ENCODE peak calls at places on chromosomes 12 and 14, in seven cellular contexts. Y, O, J, S, Z, T and F are unnamed samples.

GRCh38 chr12:96134200-96134599 is 60.0 kb upstream of the ELK3 start:
- DNase-seq in Y (no peak), O (no peak), J (no peak), S (no peak), Z (no peak), T (no peak), F (no peak)

GRCh38 chr14:85573406-85573805 is 43.5 kb downstream of the FLRT2 start:
- DNase-seq in Y (no peak), O (no peak), J (no peak), S (no peak), Z (no peak), T (no peak), F (no peak)

GRCh38 chr12:19198272-19198671 is 68.7 kb downstream of the PLEKHA5 start:
- DNase-seq in Y (no peak), O (no peak), J (no peak), S (no peak), Z (no peak), T (no peak), F (no peak)

GRCh38 chr12:18882690-18883089 is 144.8 kb downstream of the CAPZA3 start:
- DNase-seq in Y (no peak), O (no peak), J (no peak), S (no peak), Z (no peak), T (no peak), F (no peak)

GRCh38 chr12:101935769-101936741 is 58.7 kb downstream of the DRAM1 start:
- DNase-seq in Y (no peak), O (no peak), J (no peak), S (peak; percentile 67), Z (no peak), T (no peak), F (no peak)

GRCh38 chr14:103086771-103087342 is 2.8 kb downstream of the LBHD2 start:
- DNase-seq in Y (no peak), O (no peak), J (no peak), S (no peak), Z (no peak), T (no peak), F (no peak)

GRCh38 chr12:52741378-52742195 is 35.6 kb downstream of the KRT76 start:
- DNase-seq in Y (peak; percentile 51), O (no peak), J (peak; percentile 63), S (peak; percentile 65), Z (no peak), T (no peak), F (peak; percentile 20)

GRCh38 chr14:66709292-66709691 is 201.3 kb downstream of the GPHN start:
- DNase-seq in Y (no peak), O (no peak), J (peak; percentile 17), S (no peak), Z (no peak), T (no peak), F (no peak)

GRCh38 chr12:11727133-11727664 is 77.7 kb downstream of the ETV6 start:
- DNase-seq in Y (peak; percentile 74), O (no peak), J (no peak), S (no peak), Z (no peak), T (no peak), F (no peak)

GRCh38 chr14:92507174-92507768 is 6.3 kb upstream of the RIN3 start:
- DNase-seq in Y (no peak), O (no peak), J (no peak), S (no peak), Z (peak; percentile 20), T (peak; percentile 48), F (peak; percentile 36)

GRCh38 chr14:93150227-93151206 is 34.2 kb downstream of the MOAP1 start:
- DNase-seq in Y (no peak), O (no peak), J (peak; percentile 94), S (peak; percentile 24), Z (no peak), T (no peak), F (no peak)

GRCh38 chr14:77980475-77981321 is 180.8 kb downstream of the ADCK1 start:
- DNase-seq in Y (peak; percentile 13), O (no peak), J (no peak), S (peak; percentile 56), Z (peak; percentile 13), T (no peak), F (no peak)

GRCh38 chr14:25090716-25091454 is 40.9 kb upstream of the STXBP6 start:
- DNase-seq in Y (no peak), O (no peak), J (no peak), S (peak; percentile 64), Z (no peak), T (no peak), F (no peak)

GRCh38 chr12:109209082-109209481 is 92.7 kb downstream of the ACACB start:
- DNase-seq in Y (no peak), O (no peak), J (no peak), S (no peak), Z (no peak), T (no peak), F (no peak)

GRCh38 chr12:1273051-1273450 is 282.0 kb downstream of the ERC1 start:
- DNase-seq in Y (no peak), O (no peak), J (no peak), S (no peak), Z (no peak), T (no peak), F (no peak)

GRCh38 chr14:31510222-31510621 is 22.4 kb upstream of the GPR33 start:
- DNase-seq in Y (no peak), O (no peak), J (peak; percentile 16), S (no peak), Z (peak; percentile 19), T (no peak), F (no peak)

GRCh38 chr14:106442857-106443256 is 916.5 kb downstream of the TMEM121 start:
- DNase-seq in Y (peak; percentile 21), O (no peak), J (no peak), S (no peak), Z (no peak), T (no peak), F (no peak)

GRCh38 chr14:50523271-50524041 is 8.9 kb downstream of the MAP4K5 start:
- DNase-seq in Y (no peak), O (no peak), J (no peak), S (no peak), Z (no peak), T (no peak), F (no peak)

GRCh38 chr12:39736406-39736805 is 116.8 kb upstream of the ABCD2 start:
- DNase-seq in Y (no peak), O (no peak), J (no peak), S (no peak), Z (no peak), T (no peak), F (no peak)

GRCh38 chr12:95197636-95198035 is 19.6 kb downstream of the FGD6 start:
- DNase-seq in Y (no peak), O (no peak), J (no peak), S (no peak), Z (no peak), T (no peak), F (no peak)

GRCh38 chr12:53999596-54000104 is 311 bp upstream of the HOXC9 start:
- DNase-seq in Y (no peak), O (no peak), J (peak; percentile 44), S (peak; percentile 80), Z (no peak), T (peak; percentile 86), F (no peak)

GRCh38 chr14:32473476-32473875 is 144.4 kb downstream of the AKAP6 start:
- DNase-seq in Y (no peak), O (no peak), J (no peak), S (peak; percentile 60), Z (no peak), T (no peak), F (no peak)

GRCh38 chr12:53010955-53011354 is 4.7 kb downstream of the EIF4B start:
- DNase-seq in Y (no peak), O (no peak), J (no peak), S (no peak), Z (no peak), T (no peak), F (no peak)